ENCODE peak calls at places on chromosomes 4 and X, in eight cellular contexts. V is neural progenitor cell; U is fibroblast of lung; Z is GM23248; X is stomach; C is GM23338; Q is ovary; H is effector memory CD4-positive, alpha-beta T cell. L is an unnamed sample. For H3K4me1, the result is how much of the 10 kb centered on the place peaks cover.

GRCh38 chr4:46931981-46932380 is 22.9 kb upstream of the COX7B2 start:
- DNase-seq in U (peak), C (peak), Z (peak), Q (no peak), X (no peak), H (no peak), V (peak), L (peak)

GRCh38 chr4:132691668-132692067 is 457.4 kb upstream of the PCDH10 start:
- DNase-seq in Z (no peak), X (no peak), V (no peak), C (no peak), U (no peak), H (no peak), Q (no peak), L (no peak)

GRCh38 chrX:143633530-143634372 is 2.1 kb downstream of the SLITRK4 start:
- DNase-seq in Q (no peak), C (peak), Z (no peak), H (no peak), U (no peak), V (peak), X (no peak), L (no peak)

GRCh38 chrX:9494806-9495205 is 29.9 kb downstream of the TBL1X start:
- DNase-seq in Q (peak), H (no peak), V (no peak), C (no peak), Z (peak), X (no peak), U (peak), L (no peak)

GRCh38 chr4:5611656-5612187 is 96.6 kb downstream of the EVC2 start:
- DNase-seq in Z (no peak), C (peak), Q (no peak), H (no peak), V (no peak), U (peak), X (no peak), L (peak)

GRCh38 chrX:68177542-68177941 is 255.8 kb downstream of the OPHN1 start:
- DNase-seq in H (no peak), V (no peak), Z (peak), X (no peak), U (peak), Q (no peak), C (no peak), L (no peak)

GRCh38 chr4:124936427-124936826 is 223.9 kb upstream of the ANKRD50 start:
- DNase-seq in Q (no peak), X (peak), Z (peak), U (peak), V (no peak), C (no peak), H (no peak), L (no peak)

GRCh38 chrX:118215346-118215745 is 98.7 kb upstream of the KLHL13 start:
- DNase-seq in Q (no peak), H (no peak), X (no peak), U (no peak), Z (no peak), V (no peak), C (no peak), L (no peak)

GRCh38 chrX:46978341-46979291 is 66.4 kb downstream of the JADE3 start:
- DNase-seq in H (peak), Z (peak), C (peak), X (peak), Q (peak), V (peak), U (peak), L (peak)

GRCh38 chr4:164997324-164997723 is 19.9 kb upstream of the TRIM61 start:
- DNase-seq in C (peak), Q (no peak), U (peak), Z (peak), V (no peak), X (no peak), H (no peak), L (peak)

GRCh38 chrX:40109288-40110008 is 11.7 kb upstream of the BCOR start:
- DNase-seq in U (peak), H (no peak), X (peak), V (peak), C (peak), Z (peak), Q (peak), L (peak)

GRCh38 chrX:95076449-95076848 is 1402.4 kb downstream of the FAM133A start:
- DNase-seq in Q (no peak), C (peak), V (peak), Z (peak), H (no peak), X (no peak), U (no peak), L (peak)

GRCh38 chrX:57121162-57121741 is at the start of gene SPIN2B:
- DNase-seq in Q (peak), V (peak), U (peak), Z (peak), C (peak), X (peak), H (peak), L (peak)

GRCh38 chr4:105631818-105632400 is 76.6 kb downstream of the INTS12 start:
- DNase-seq in X (no peak), V (no peak), Q (no peak), H (no peak), Z (peak), U (no peak), C (peak), L (peak)

GRCh38 chr4:176545886-176546285 is 226.1 kb downstream of the SPCS3 start:
- DNase-seq in V (no peak), C (no peak), U (peak), X (no peak), H (no peak), Z (peak), Q (no peak), L (no peak)

GRCh38 chrX:34886011-34886410 is 56.6 kb upstream of the FAM47B start:
- DNase-seq in U (no peak), C (no peak), X (no peak), H (no peak), V (no peak), Q (peak), Z (no peak), L (no peak)

GRCh38 chr4:28675582-28675981 is 1814.9 kb downstream of the STIM2 start:
- DNase-seq in V (no peak), Q (no peak), H (no peak), C (no peak), Z (peak), U (peak), X (no peak), L (no peak)

GRCh38 chr4:24195976-24196736 is 306.3 kb upstream of the PPARGC1A start:
- DNase-seq in U (no peak), V (no peak), Z (peak), C (peak), H (no peak), Q (no peak), X (no peak), L (no peak)

GRCh38 chrX:72042860-72043248 is 88.9 kb downstream of the RTL5 start:
- DNase-seq in C (no peak), H (no peak), Q (no peak), X (no peak), V (no peak), U (no peak), Z (no peak), L (no peak)

GRCh38 chrX:455673-456072 is 69.0 kb upstream of the PPP2R3B start:
- DNase-seq in V (no peak), Z (no peak), X (no peak), H (no peak), C (no peak), U (no peak), Q (no peak), L (no peak)

GRCh38 chrX:82029571-82030218 is 827.8 kb downstream of the SH3BGRL start:
- DNase-seq in V (no peak), Q (no peak), U (no peak), X (no peak), H (no peak), Z (no peak), C (no peak), L (no peak)

GRCh38 chr4:69743476-69744156 is 16.8 kb downstream of the SULT1B1 start:
- DNase-seq in X (no peak), Q (no peak), H (no peak), V (no peak), U (no peak), Z (no peak), C (no peak), L (no peak)

GRCh38 chrX:109077788-109078187 is 341.4 kb upstream of the IRS4 start:
- DNase-seq in C (no peak), X (no peak), U (no peak), Z (no peak), H (no peak), V (no peak), Q (no peak), L (no peak)

GRCh38 chrX:319579-320125 is 1.1 kb upstream of the GTPBP6 start:
- DNase-seq in C (no peak), U (no peak), H (no peak), Z (peak), X (no peak), Q (peak), V (peak), L (no peak)

GRCh38 chr4:92618968-92619367 is 315.2 kb downstream of the GRID2 start:
- DNase-seq in H (no peak), V (no peak), U (peak), X (no peak), C (no peak), Z (no peak), Q (no peak), L (no peak)

GRCh38 chr4:166838975-166839614 is 395.2 kb downstream of the SPOCK3 start:
- DNase-seq in C (no peak), U (no peak), Z (no peak), V (no peak), H (no peak), Q (no peak), X (no peak), L (no peak)

GRCh38 chr4:147515220-147515936 is 34.5 kb downstream of the EDNRA start:
- DNase-seq in Q (no peak), C (no peak), V (no peak), H (no peak), X (no peak), U (no peak), Z (no peak), L (no peak)

GRCh38 chr4:85246055-85246454 is 228.9 kb upstream of the ARHGAP24 start:
- DNase-seq in V (no peak), U (no peak), C (no peak), H (no peak), Z (no peak), X (no peak), Q (no peak), L (no peak)

GRCh38 chrX:24117288-24117687 is 32.2 kb upstream of the ZFX start:
- DNase-seq in Q (peak), X (no peak), Z (peak), U (peak), V (no peak), H (no peak), C (no peak), L (no peak)

DNA sequence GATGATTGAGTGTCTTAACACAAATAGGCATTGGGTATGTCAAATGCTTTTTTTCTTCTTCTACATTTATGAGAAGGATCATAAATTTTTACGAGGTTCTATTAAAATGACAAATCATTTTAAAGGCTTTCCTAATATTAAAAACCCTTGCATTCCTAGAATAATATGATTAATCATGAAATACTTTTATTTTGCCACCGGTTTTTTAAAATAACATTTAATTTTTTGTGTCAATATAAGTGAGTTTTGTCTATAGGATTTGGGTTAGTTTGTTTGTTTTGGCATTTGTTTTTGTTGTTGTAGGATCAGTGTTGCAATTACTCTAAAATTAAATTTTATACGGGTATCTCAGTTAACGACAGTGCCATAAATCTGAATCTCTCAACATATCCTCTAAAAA is 169.7 kb upstream of the STK26 start:
- DNase-seq in X (no peak), Z (no peak), Q (no peak), U (no peak), V (no peak), C (no peak), H (no peak), L (no peak)
- H3K4me1 ChIP-seq in X (under half), Z (under half), Q (under half), U (under half), V (under half), C (under half), H (under half), L (under half)

GRCh38 chr4:2389691-2390090 is 28.8 kb downstream of the ZFYVE28 start:
- DNase-seq in X (no peak), Z (no peak), C (no peak), H (no peak), V (no peak), Q (no peak), U (no peak), L (no peak)
- H3K4me1 ChIP-seq in X (under half), Z (under half), C (under half), H (under half), V (under half), Q (under half), U (under half), L (under half)

DNA sequence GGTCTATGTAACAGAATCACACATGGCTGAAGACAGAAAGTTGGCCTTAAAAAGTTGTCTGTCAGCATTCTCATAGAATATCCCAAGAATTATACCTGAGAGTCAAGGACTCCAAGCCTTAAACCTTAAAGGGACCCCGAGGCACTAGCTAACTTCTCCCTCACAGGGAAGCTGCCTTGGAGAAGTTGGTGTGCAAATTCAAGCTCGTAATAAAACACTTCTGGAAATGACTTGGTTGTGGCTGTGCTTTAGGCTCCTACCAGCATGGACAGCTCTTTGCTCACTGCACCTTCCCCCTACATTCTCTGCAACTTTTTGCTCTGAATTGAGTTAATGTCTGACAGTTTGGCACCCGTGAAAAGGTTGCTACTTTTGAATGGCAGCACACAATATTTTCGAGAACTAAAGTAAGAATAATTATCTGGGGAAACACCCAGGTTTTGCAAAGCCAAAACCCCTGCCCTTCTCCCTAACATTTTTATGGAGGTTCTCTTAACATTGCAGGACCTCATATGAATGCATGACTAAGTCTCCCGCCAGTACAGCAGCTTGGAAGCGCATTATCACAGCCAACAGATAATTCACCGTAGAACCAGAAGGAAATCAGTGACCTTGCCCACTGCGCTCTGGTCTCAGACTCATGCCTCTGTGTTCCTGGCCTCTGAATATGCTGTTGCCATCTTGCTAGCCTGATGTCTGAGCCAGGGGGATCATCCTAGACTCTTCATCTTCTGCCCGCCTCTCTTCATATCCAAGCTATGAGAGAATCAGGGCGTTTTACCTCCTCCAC is 91.0 kb downstream of the MGST2 start:
- DNase-seq in H (no peak), X (no peak), C (no peak), U (no peak), Z (no peak), V (no peak), Q (no peak), L (no peak)
- H3K4me1 ChIP-seq in H (under half), X (under half), C (under half), U (under half), Z (under half), V (under half), Q (under half), L (under half)

GRCh38 chrX:154043003-154043402 is 23.3 kb upstream of the IRAK1 start:
- DNase-seq in U (peak), Q (peak), V (no peak), C (no peak), Z (peak), X (no peak), H (no peak), L (no peak)

GRCh38 chrX:154047266-154047665 is 27.6 kb upstream of the IRAK1 start:
- DNase-seq in Q (no peak), V (no peak), X (no peak), U (no peak), C (no peak), Z (no peak), H (no peak), L (no peak)

GRCh38 chrX:154046262-154046771 is 26.6 kb upstream of the IRAK1 start:
- DNase-seq in V (peak), U (peak), H (no peak), X (no peak), C (no peak), Q (peak), Z (peak), L (no peak)

GRCh38 chrX:154040863-154041262 is 21.2 kb upstream of the IRAK1 start:
- DNase-seq in V (no peak), Z (no peak), Q (no peak), U (no peak), C (no peak), H (no peak), X (no peak), L (no peak)

GRCh38 chrX:154044045-154044444 is 24.3 kb upstream of the IRAK1 start:
- DNase-seq in C (no peak), H (no peak), Q (no peak), V (no peak), X (no peak), Z (no peak), U (no peak), L (no peak)
- H3K4me1 ChIP-seq in C (under half), H (under half), Q (under half), V (under half), X (under half), Z (half or more), U (under half), L (under half)

DNA sequence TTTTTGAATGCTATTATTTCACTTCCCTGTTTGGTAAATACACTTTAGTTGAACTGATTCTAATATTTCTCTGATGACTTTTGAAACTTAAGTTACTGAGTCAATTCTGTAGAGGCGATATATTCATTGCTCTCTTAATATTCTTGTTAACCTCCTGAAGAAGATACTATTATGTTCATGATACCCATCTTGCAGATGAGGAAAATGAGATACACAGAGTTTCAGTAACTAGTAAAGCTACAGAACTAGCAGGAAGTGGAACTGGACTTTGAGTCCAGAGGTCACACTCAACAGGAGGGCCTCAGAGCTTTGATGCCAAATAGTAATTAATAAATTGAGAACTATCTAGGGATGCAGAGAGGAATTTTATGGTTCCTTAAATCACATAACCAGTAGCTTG is 70.0 kb downstream of the PCDH7 start:
- DNase-seq in V (no peak), H (no peak), Z (no peak), Q (no peak), U (no peak), C (no peak), X (no peak), L (no peak)
- H3K4me1 ChIP-seq in V (under half), H (under half), Z (under half), Q (under half), U (under half), C (under half), X (under half), L (under half)

GRCh38 chr4:8392591-8393190 is 47.8 kb downstream of the ACOX3 start:
- DNase-seq in Q (no peak), Z (peak), U (peak), C (no peak), X (no peak), H (no peak), V (no peak), L (no peak)
- H3K4me1 ChIP-seq in Q (under half), Z (under half), U (under half), C (under half), X (under half), H (under half), V (under half), L (under half)

GRCh38 chr4:26273308-26273980 is 47.4 kb upstream of the RBPJ start:
- DNase-seq in Z (no peak), V (peak), U (no peak), H (no peak), C (peak), X (no peak), Q (no peak), L (no peak)
- H3K4me1 ChIP-seq in Z (under half), V (under half), U (under half), H (under half), C (under half), X (under half), Q (under half), L (under half)

GRCh38 chr4:832536-832935 is 6.6 kb upstream of the CPLX1 start:
- DNase-seq in V (no peak), H (no peak), X (no peak), Z (no peak), Q (no peak), U (no peak), C (no peak), L (no peak)
- H3K4me1 ChIP-seq in V (under half), H (under half), X (under half), Z (under half), Q (under half), U (under half), C (under half), L (under half)

DNA sequence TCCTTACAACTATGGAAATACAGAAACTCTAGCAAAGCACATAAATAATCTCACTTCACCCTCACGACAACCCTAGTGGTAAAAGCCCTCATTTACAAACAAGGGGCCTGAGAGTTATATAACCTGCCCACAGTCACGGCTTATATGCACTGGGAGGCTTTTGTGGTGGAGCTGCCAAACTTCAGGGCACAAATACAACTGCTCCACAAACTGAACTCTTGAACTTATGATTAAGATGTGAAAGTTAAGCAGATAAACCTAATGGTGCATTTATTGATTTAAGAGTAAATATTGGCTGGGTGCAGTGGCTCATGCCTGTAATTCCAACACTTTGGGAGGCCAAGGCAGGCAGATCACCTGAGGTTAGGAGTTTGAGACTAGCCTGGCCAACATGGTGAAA is 19.0 kb downstream of the SLC2A9 start:
- DNase-seq in V (no peak), C (no peak), Q (no peak), Z (no peak), U (no peak), H (no peak), X (peak), L (no peak)
- H3K4me1 ChIP-seq in V (under half), C (under half), Q (under half), Z (under half), U (under half), H (under half), X (under half), L (under half)

GRCh38 chr4:52837716-52838558 is 24.2 kb upstream of the RASL11B start:
- DNase-seq in C (no peak), V (no peak), Q (no peak), U (peak), X (no peak), Z (peak), H (no peak), L (no peak)

GRCh38 chr4:52841707-52842456 is 20.2 kb upstream of the RASL11B start:
- DNase-seq in V (peak), X (peak), U (peak), Q (no peak), C (no peak), Z (no peak), H (no peak), L (no peak)

GRCh38 chr4:52840531-52841350 is 21.4 kb upstream of the RASL11B start:
- DNase-seq in X (no peak), C (peak), V (peak), H (no peak), Z (no peak), U (no peak), Q (no peak), L (no peak)

GRCh38 chr4:52836653-52837052 is 25.5 kb upstream of the RASL11B start:
- DNase-seq in V (no peak), C (no peak), Z (peak), U (no peak), H (no peak), X (no peak), Q (no peak), L (no peak)

GRCh38 chr4:52838729-52839722 is 23.1 kb upstream of the RASL11B start:
- DNase-seq in Q (no peak), Z (no peak), H (no peak), C (no peak), V (no peak), X (no peak), U (no peak), L (no peak)
- H3K4me1 ChIP-seq in Q (under half), Z (under half), H (under half), C (under half), V (half or more), X (under half), U (under half), L (under half)

L was measured in HAP-1.